ENCODE peak calls at places on chromosomes 11 and 22, in eight cellular contexts. R, J, A, Q, L, S, K and P are unnamed samples.

GRCh38 chr11:130243816-130244215 is 70.9 kb downstream of the ZBTB44 start:
- DNase-seq in R (no peak), J (no peak), A (no peak), Q (no peak), L (no peak), S (no peak), K (no peak), P (no peak)

GRCh38 chr11:75664366-75664765 is 4.5 kb downstream of the MAP6 start:
- DNase-seq in R (no peak), J (no peak), A (no peak), Q (no peak), L (no peak), S (no peak), K (no peak), P (no peak)

GRCh38 chr22:44693756-44694155 is 8.2 kb upstream of the PRR5 start:
- DNase-seq in R (no peak), J (no peak), A (no peak), Q (no peak), L (no peak), S (no peak), K (no peak), P (no peak)

GRCh38 chr22:29309332-29310064 is 3.0 kb downstream of the GAS2L1 start:
- DNase-seq in R (no peak), J (no peak), A (peak), Q (peak), L (no peak), S (no peak), K (no peak), P (no peak)

GRCh38 chr22:33908201-33909074 is 11.8 kb downstream of the LARGE1 start:
- DNase-seq in R (no peak), J (no peak), A (no peak), Q (no peak), L (no peak), S (no peak), K (no peak), P (no peak)

GRCh38 chr22:46050916-46051614 is 74.1 kb upstream of the WNT7B start:
- DNase-seq in R (no peak), J (no peak), A (peak), Q (peak), L (no peak), S (no peak), K (no peak), P (no peak)

GRCh38 chr22:29055192-29055830 is 6.3 kb downstream of the C22orf31 start:
- DNase-seq in R (no peak), J (no peak), A (peak), Q (no peak), L (no peak), S (no peak), K (no peak), P (no peak)

GRCh38 chr11:32052218-32052617 is 38.7 kb upstream of the RCN1 start:
- DNase-seq in R (peak), J (peak), A (peak), Q (peak), L (peak), S (peak), K (peak), P (peak)

GRCh38 chr11:4125141-4125540 is 30.5 kb downstream of the RRM1 start:
- DNase-seq in R (no peak), J (no peak), A (no peak), Q (no peak), L (no peak), S (peak), K (no peak), P (no peak)

GRCh38 chr11:120929090-120929489 is 94.8 kb upstream of the TBCEL start:
- DNase-seq in R (no peak), J (no peak), A (no peak), Q (no peak), L (peak), S (peak), K (no peak), P (no peak)

GRCh38 chr11:116849491-116849890 is 12.1 kb upstream of the APOA1 start:
- DNase-seq in R (no peak), J (no peak), A (no peak), Q (no peak), L (no peak), S (no peak), K (no peak), P (no peak)